ENCODE peak calls at places on chromosome 6, in six cellular contexts. Y is NCI-H524; N is fibroblast of the conjunctiva; Z is activated CD4-positive, alpha-beta T cell treated with anti-CD3 and anti-CD28 coated beads, Interleukin-2, amount 10 ng/mL, durations not matched to agents 24 days and 14 days; O is activated T-cell treated with anti-CD3 and anti-CD28 coated beads, Interleukin-2, amount 50 U/mL, for 24 hours; P is DND-41. B is an unnamed sample.

GRCh38 chr6:12014027-12014872 is 2.1 kb downstream of the HIVEP1 start:
- DNase-seq in Y (no peak), N (peak; percentile 17), Z (no peak), O (no peak), P (no peak), B (no peak)

GRCh38 chr6:166627875-166628849 is 1.1 kb upstream of the RPS6KA2 start:
- DNase-seq in Y (peak; percentile 82), N (no peak), Z (peak; percentile 90), O (peak; percentile 72), P (peak; percentile 74), B (peak; percentile 20)

GRCh38 chr6:19354181-19354580 is 483.0 kb upstream of the ID4 start:
- DNase-seq in Y (no peak), N (no peak), Z (no peak), O (no peak), P (no peak), B (no peak)

GRCh38 chr6:43926644-43927524 is 156.9 kb downstream of the VEGFA start:
- DNase-seq in Y (peak; percentile 84), N (peak; percentile 97), Z (no peak), O (no peak), P (peak; percentile 88), B (peak; percentile 77)

GRCh38 chr6:42628604-42629003 is 64.8 kb downstream of the UBR2 start:
- DNase-seq in Y (no peak), N (no peak), Z (no peak), O (no peak), P (no peak), B (no peak)

GRCh38 chr6:129267028-129267427 is 384.1 kb downstream of the LAMA2 start:
- DNase-seq in Y (peak; percentile 99), N (no peak), Z (no peak), O (no peak), P (no peak), B (no peak)

GRCh38 chr6:34476462-34476861 is 10.6 kb downstream of the PACSIN1 start:
- DNase-seq in Y (peak; percentile 89), N (no peak), Z (no peak), O (no peak), P (no peak), B (no peak)

GRCh38 chr6:135419162-135419561 is 78.4 kb downstream of the AHI1 start:
- DNase-seq in Y (no peak), N (peak; percentile 29), Z (no peak), O (no peak), P (no peak), B (no peak)

GRCh38 chr6:139659711-139660110 is 285.3 kb upstream of the CITED2 start:
- DNase-seq in Y (no peak), N (no peak), Z (no peak), O (no peak), P (no peak), B (no peak)

GRCh38 chr6:23036401-23036983 is 467.1 kb downstream of the HDGFL1 start:
- DNase-seq in Y (no peak), N (no peak), Z (no peak), O (no peak), P (no peak), B (no peak)

GRCh38 chr6:32664827-32665362 is 1.6 kb downstream of the HLA-DQB1 start:
- DNase-seq in Y (no peak), N (no peak), Z (peak; percentile 83), O (peak; percentile 61), P (no peak), B (no peak)

GRCh38 chr6:154509421-154510143 is 903 bp downstream of the CNKSR3 start:
- DNase-seq in Y (peak; percentile 55), N (no peak), Z (no peak), O (peak; percentile 53), P (no peak), B (no peak)

GRCh38 chr6:14123331-14124105 is 5.9 kb downstream of the CD83 start:
- DNase-seq in Y (no peak), N (no peak), Z (no peak), O (no peak), P (no peak), B (no peak)

GRCh38 chr6:34536251-34536958 is 19.7 kb downstream of the SPDEF start:
- DNase-seq in Y (peak; percentile 62), N (no peak), Z (no peak), O (no peak), P (no peak), B (no peak)

GRCh38 chr6:22149501-22150490 is 147.0 kb downstream of the PRL start:
- DNase-seq in Y (peak; percentile 77), N (no peak), Z (no peak), O (no peak), P (peak; percentile 37), B (no peak)

GRCh38 chr6:7073810-7074525 is 33.8 kb upstream of the RREB1 start:
- DNase-seq in Y (no peak), N (no peak), Z (peak; percentile 89), O (peak; percentile 74), P (no peak), B (no peak)

GRCh38 chr6:3888153-3888957 is 39.2 kb downstream of the FAM50B start:
- DNase-seq in Y (no peak), N (no peak), Z (no peak), O (no peak), P (no peak), B (no peak)

GRCh38 chr6:36984581-36985383 is 1.2 kb downstream of the MTCH1 start:
- DNase-seq in Y (no peak), N (peak; percentile 42), Z (peak; percentile 83), O (peak; percentile 62), P (peak; percentile 76), B (no peak)

GRCh38 chr6:52423448-52423847 is 3.3 kb downstream of the EFHC1 start:
- DNase-seq in Y (no peak), N (no peak), Z (no peak), O (no peak), P (no peak), B (no peak)

GRCh38 chr6:12957321-12958051 is 240.9 kb downstream of the PHACTR1 start:
- DNase-seq in Y (peak; percentile 90), N (peak; percentile 60), Z (peak; percentile 74), O (peak; percentile 49), P (peak; percentile 40), B (no peak)

GRCh38 chr6:126302191-126302590 is 37.7 kb upstream of the CENPW start:
- DNase-seq in Y (no peak), N (no peak), Z (no peak), O (no peak), P (no peak), B (no peak)

GRCh38 chr6:135531954-135532490 is 34.5 kb upstream of the AHI1 start:
- DNase-seq in Y (no peak), N (no peak), Z (no peak), O (no peak), P (no peak), B (no peak)

GRCh38 chr6:106114492-106114891 is 28.4 kb downstream of the PRDM1 start:
- DNase-seq in Y (no peak), N (no peak), Z (peak; percentile 81), O (peak; percentile 73), P (no peak), B (no peak)

GRCh38 chr6:33613794-33614166 is 7.3 kb upstream of the ITPR3 start:
- DNase-seq in Y (no peak), N (no peak), Z (no peak), O (no peak), P (no peak), B (no peak)

GRCh38 chr6:108423982-108424695 is 129.3 kb downstream of the AFG1L start:
- DNase-seq in Y (no peak), N (no peak), Z (no peak), O (no peak), P (no peak), B (no peak)

GRCh38 chr6:79313254-79313653 is 78.8 kb upstream of the HMGN3 start:
- DNase-seq in Y (no peak), N (no peak), Z (no peak), O (no peak), P (no peak), B (no peak)

GRCh38 chr6:144378437-144378836 is 93.3 kb downstream of the UTRN start:
- DNase-seq in Y (no peak), N (no peak), Z (no peak), O (no peak), P (no peak), B (no peak)

GRCh38 chr6:1363729-1364572 is 25.4 kb upstream of the FOXF2 start:
- DNase-seq in Y (peak; percentile 20), N (no peak), Z (no peak), O (no peak), P (peak; percentile 9), B (no peak)

GRCh38 chr6:170135821-170136471 is 154.9 kb downstream of the DLL1 start:
- DNase-seq in Y (no peak), N (no peak), Z (no peak), O (no peak), P (no peak), B (no peak)

GRCh38 chr6:98574991-98575390 is 259.4 kb upstream of the POU3F2 start:
- DNase-seq in Y (no peak), N (no peak), Z (no peak), O (no peak), P (no peak), B (no peak)

GRCh38 chr6:31293343-31293742 is 21.5 kb upstream of the HLA-C start:
- DNase-seq in Y (no peak), N (no peak), Z (no peak), O (no peak), P (no peak), B (no peak)

GRCh38 chr6:123201869-123202372 is 205.9 kb downstream of the CLVS2 start:
- DNase-seq in Y (no peak), N (no peak), Z (no peak), O (no peak), P (no peak), B (no peak)

GRCh38 chr6:156848533-156848932 is 71.4 kb downstream of the ARID1B start:
- DNase-seq in Y (peak; percentile 79), N (no peak), Z (no peak), O (no peak), P (no peak), B (no peak)

B was measured in NCI-H2107.